ENCODE peak calls at places on chromosomes 13 and 19, in nine cellular contexts. R, T, V, O, L, F, G, D and K are unnamed samples.

GRCh38 chr19:10086032-10086903 is at the start of gene SHFL:
- DNase-seq in D (peak; percentile 42), R (peak; percentile 46), T (peak; percentile 73), F (peak; percentile 73), G (peak; percentile 82), V (peak; percentile 43), L (peak; percentile 82), O (peak; percentile 31), K (no peak)

GRCh38 chr13:94280845-94281244 is 198.6 kb downstream of the DCT start:
- DNase-seq in F (no peak), R (no peak), T (no peak), D (no peak), L (no peak), O (no peak), G (no peak), V (no peak), K (no peak)

GRCh38 chr19:45765365-45766292 is 3.4 kb downstream of the SIX5 start:
- DNase-seq in O (no peak), R (no peak), L (no peak), G (no peak), D (no peak), T (no peak), F (no peak), V (no peak), K (no peak)

GRCh38 chr13:39347926-39348901 is 254.8 kb downstream of the LHFPL6 start:
- DNase-seq in D (peak; percentile 55), O (no peak), R (no peak), F (no peak), L (no peak), V (no peak), T (peak; percentile 27), G (no peak), K (no peak)

GRCh38 chr13:26246154-26246553 is 7.8 kb upstream of the CDK8 start:
- DNase-seq in G (no peak), R (no peak), T (no peak), V (no peak), O (peak; percentile 53), D (no peak), L (no peak), F (no peak), K (no peak)

GRCh38 chr19:50717026-50717723 is 2.4 kb downstream of the SHANK1 start:
- DNase-seq in V (no peak), F (no peak), L (no peak), O (no peak), G (no peak), R (no peak), T (no peak), D (no peak), K (no peak)

GRCh38 chr19:15813916-15814315 is 1.5 kb downstream of the OR10H1 start:
- DNase-seq in D (no peak), G (no peak), R (no peak), O (no peak), L (no peak), T (no peak), V (no peak), F (no peak), K (no peak)

GRCh38 chr19:13974073-13974472 is 21.8 kb downstream of the DCAF15 start:
- DNase-seq in T (no peak), R (peak; percentile 68), V (no peak), D (peak; percentile 78), G (no peak), F (no peak), L (no peak), O (no peak), K (no peak)

GRCh38 chr13:109938255-109938936 is 152.0 kb upstream of the IRS2 start:
- DNase-seq in O (no peak), D (no peak), L (no peak), R (no peak), V (no peak), F (no peak), T (no peak), G (no peak), K (no peak)

GRCh38 chr19:9324584-9324962 is 594 bp downstream of the ZNF559 start:
- DNase-seq in G (no peak), V (no peak), F (no peak), R (no peak), T (no peak), O (no peak), L (no peak), D (no peak), K (no peak)

GRCh38 chr19:6718741-6719539 is 1.5 kb downstream of the C3 start:
- DNase-seq in L (no peak), G (peak; percentile 30), F (no peak), V (peak; percentile 10), D (peak; percentile 9), O (no peak), R (no peak), T (peak; percentile 64), K (no peak)

GRCh38 chr13:20161275-20161950 is 561 bp upstream of the GJA3 start:
- DNase-seq in O (no peak), V (no peak), G (peak; percentile 22), D (peak; percentile 82), R (no peak), L (no peak), F (peak; percentile 41), T (no peak), K (no peak)

GRCh38 chr13:97141564-97142005 is 80.5 kb upstream of the MBNL2 start:
- DNase-seq in R (no peak), D (peak; percentile 20), F (no peak), L (no peak), O (no peak), T (no peak), V (no peak), G (no peak), K (no peak)